ENCODE peak calls at places on chromosomes 12 and 14, in seven cellular contexts. X, V, S, N, A, G and C are unnamed samples.

GRCh38 chr12:123094349-123095073 is 56.4 kb downstream of the PITPNM2 start:
- DNase-seq in X (peak), V (peak), S (peak), N (no peak), A (no peak), G (peak), C (peak)

GRCh38 chr12:59010948-59011347 is 90.6 kb upstream of the LRIG3 start:
- DNase-seq in X (no peak), V (no peak), S (no peak), N (peak), A (no peak), G (no peak), C (no peak)

GRCh38 chr12:77401480-77402105 is 336.2 kb upstream of the E2F7 start:
- DNase-seq in X (no peak), V (no peak), S (no peak), N (no peak), A (no peak), G (peak), C (no peak)

GRCh38 chr14:54564799-54565235 is 2.1 kb upstream of the SAMD4A start:
- DNase-seq in X (peak), V (no peak), S (peak), N (peak), A (no peak), G (no peak), C (no peak)

GRCh38 chr12:2429032-2429431 is 365.7 kb upstream of the FKBP4 start:
- DNase-seq in X (no peak), V (no peak), S (no peak), N (no peak), A (no peak), G (no peak), C (no peak)

GRCh38 chr14:30597496-30597895 is 24.6 kb upstream of the SCFD1 start:
- DNase-seq in X (no peak), V (no peak), S (no peak), N (no peak), A (no peak), G (no peak), C (no peak)

GRCh38 chr14:23018107-23018506 is 8.2 kb upstream of the C14orf93 start:
- DNase-seq in X (no peak), V (no peak), S (no peak), N (no peak), A (no peak), G (no peak), C (no peak)

GRCh38 chr14:78253986-78254385 is 83.8 kb downstream of the NRXN3 start:
- DNase-seq in X (peak), V (no peak), S (peak), N (no peak), A (no peak), G (no peak), C (no peak)

GRCh38 chr14:56143025-56143424 is 24.8 kb downstream of the PELI2 start:
- DNase-seq in X (no peak), V (no peak), S (no peak), N (no peak), A (no peak), G (no peak), C (no peak)

GRCh38 chr14:104120281-104120741 is 18.1 kb upstream of the KIF26A start:
- DNase-seq in X (no peak), V (no peak), S (no peak), N (no peak), A (no peak), G (no peak), C (peak)

GRCh38 chr14:75476274-75476995 is 45.8 kb upstream of the BATF start:
- DNase-seq in X (no peak), V (no peak), S (no peak), N (no peak), A (no peak), G (no peak), C (no peak)

GRCh38 chr12:116370004-116370404 is 92.5 kb upstream of the MED13L start:
- DNase-seq in X (peak), V (no peak), S (peak), N (no peak), A (no peak), G (no peak), C (peak)

GRCh38 chr14:99357151-99357550 is 85.2 kb upstream of the BCL11B start:
- DNase-seq in X (no peak), V (no peak), S (no peak), N (no peak), A (no peak), G (no peak), C (peak)

GRCh38 chr14:103207038-103207403 is 83.8 kb downstream of the TNFAIP2 start:
- DNase-seq in X (no peak), V (peak), S (peak), N (peak), A (no peak), G (peak), C (peak)

GRCh38 chr12:45170456-45171042 is 45.3 kb upstream of the ANO6 start:
- DNase-seq in X (peak), V (peak), S (peak), N (peak), A (peak), G (peak), C (peak)

GRCh38 chr14:74941676-74942097 is 13.7 kb downstream of the PGF start:
- DNase-seq in X (peak), V (peak), S (peak), N (peak), A (peak), G (no peak), C (peak)

GRCh38 chr12:111532741-111533140 is 66.4 kb downstream of the ATXN2 start:
- DNase-seq in X (peak), V (no peak), S (no peak), N (no peak), A (no peak), G (no peak), C (no peak)

GRCh38 chr12:57452937-57453509 is 2.1 kb upstream of the INHBE start:
- DNase-seq in X (peak), V (peak), S (peak), N (peak), A (peak), G (peak), C (peak)